ENCODE peak calls at places on chromosomes 6 and 20, in five cellular contexts. A is KBM-7, E is fibroblast of villous mesenchyme, T is stromal cell of bone marrow, S is head of caudate nucleus. V is an unnamed sample.
A peak's percentile ranks its signal among the peaks of the same experiment; 100 is the strongest.

GRCh38 chr6:3751730-3752537 is 421 bp upstream of the PXDC1 start:
- DNase-seq in S (peak; percentile 85), E (peak; percentile 95), T (peak; percentile 90), A (peak; percentile 57), V (peak; percentile 91)

GRCh38 chr6:165744515-165745228 is 81.6 kb upstream of the PDE10A start:
- DNase-seq in T (peak; percentile 70), S (no peak), E (peak; percentile 33), A (no peak), V (peak; percentile 10)

GRCh38 chr6:151067684-151068596 is 171.8 kb upstream of the AKAP12 start:
- DNase-seq in E (peak; percentile 94), T (peak; percentile 94), S (peak; percentile 27), A (no peak), V (peak; percentile 95)

GRCh38 chr6:146017672-146018071 is 11.2 kb upstream of the GRM1 start:
- DNase-seq in A (no peak), S (no peak), T (no peak), E (no peak), V (no peak)

GRCh38 chr6:89350281-89351037 is 2.1 kb downstream of the UBE2J1 start:
- DNase-seq in E (peak; percentile 22), A (peak; percentile 85), S (no peak), T (no peak), V (peak; percentile 78)

GRCh38 chr20:62801284-62802010 is 3.2 kb upstream of the OGFR start:
- DNase-seq in T (no peak), E (no peak), S (no peak), A (no peak), V (no peak)

GRCh38 chr20:44074252-44075151 is 112.5 kb downstream of the JPH2 start:
- DNase-seq in S (no peak), A (no peak), E (peak; percentile 42), T (peak; percentile 48), V (peak; percentile 49)

GRCh38 chr6:126308367-126308766 is 31.5 kb upstream of the CENPW start:
- DNase-seq in E (peak; percentile 29), A (no peak), T (no peak), S (no peak), V (no peak)

GRCh38 chr6:40631760-40632159 is 44.6 kb upstream of the LRFN2 start:
- DNase-seq in S (peak; percentile 32), T (no peak), A (no peak), E (no peak), V (no peak)

GRCh38 chr6:72140795-72141194 is 254.4 kb downstream of the RIMS1 start:
- DNase-seq in A (no peak), T (peak; percentile 12), E (no peak), S (no peak), V (no peak)

GRCh38 chr6:46963626-46964025 is 41.9 kb upstream of the ADGRF5 start:
- DNase-seq in T (no peak), A (no peak), S (no peak), E (peak; percentile 21), V (peak; percentile 96)

GRCh38 chr6:66538548-66539135 is 831.6 kb upstream of the EYS start:
- DNase-seq in S (peak; percentile 17), T (peak; percentile 5), E (no peak), A (no peak), V (no peak)

GRCh38 chr6:157125531-157125930 is 197.8 kb downstream of the TMEM242 start:
- DNase-seq in S (no peak), E (no peak), T (no peak), A (no peak), V (no peak)

GRCh38 chr6:9646346-9647042 is 768.4 kb downstream of the TFAP2A start:
- DNase-seq in T (peak; percentile 11), A (no peak), S (no peak), E (peak; percentile 46), V (peak; percentile 86)

GRCh38 chr6:43972915-43973304 is 154.3 kb downstream of the MRPL14 start:
- DNase-seq in E (peak; percentile 85), S (peak; percentile 51), A (no peak), T (peak; percentile 92), V (peak; percentile 71)

GRCh38 chr6:39254999-39255535 is 25.8 kb upstream of the KCNK5 start:
- DNase-seq in A (no peak), E (no peak), S (no peak), T (no peak), V (no peak)

GRCh38 chr6:107728564-107728897 is 95.6 kb downstream of the SCML4 start:
- DNase-seq in T (no peak), S (no peak), A (no peak), E (no peak), V (no peak)

GRCh38 chr6:167683028-167683862 is 143.5 kb upstream of the AFDN start:
- DNase-seq in S (peak; percentile 91), E (peak; percentile 35), A (no peak), T (no peak), V (peak; percentile 1)

GRCh38 chr20:39117486-39117885 is 155.3 kb downstream of the DHX35 start:
- DNase-seq in E (peak; percentile 10), T (peak; percentile 17), S (no peak), A (no peak), V (peak; percentile 46)

GRCh38 chr6:30156262-30156599 is 4.8 kb downstream of the TRIM10 start:
- DNase-seq in S (no peak), T (peak; percentile 16), E (peak; percentile 11), A (peak; percentile 72), V (peak; percentile 34)

GRCh38 chr6:119524410-119524809 is 174.8 kb upstream of the MAN1A1 start:
- DNase-seq in T (no peak), E (no peak), S (no peak), A (no peak), V (no peak)

GRCh38 chr6:56435754-56436153 is 188.4 kb upstream of the COL21A1 start:
- DNase-seq in S (no peak), T (no peak), A (no peak), E (no peak), V (no peak)

GRCh38 chr6:62652692-62653328 is 366.8 kb upstream of the KHDRBS2 start:
- DNase-seq in A (peak; percentile 13), E (peak; percentile 22), S (no peak), T (no peak), V (peak; percentile 47)

GRCh38 chr20:4246428-4246827 is 231.1 kb upstream of the RNF24 start:
- DNase-seq in E (no peak), S (no peak), A (no peak), T (no peak), V (no peak)

GRCh38 chr6:123810214-123810613 is 6.5 kb downstream of the NKAIN2 start:
- DNase-seq in E (no peak), A (no peak), T (no peak), S (no peak), V (no peak)

GRCh38 chr6:16305246-16305725 is 66.9 kb downstream of the GMPR start:
- DNase-seq in E (no peak), S (no peak), A (peak; percentile 22), T (no peak), V (no peak)

GRCh38 chr6:108914235-108915022 is 66.2 kb downstream of the ARMC2 start:
- DNase-seq in A (peak; percentile 69), T (no peak), S (peak; percentile 22), E (peak; percentile 79), V (no peak)

GRCh38 chr20:17806739-17807441 is 107.1 kb downstream of the BANF2 start:
- DNase-seq in S (no peak), T (peak; percentile 61), A (no peak), E (peak; percentile 91), V (peak; percentile 94)

GRCh38 chr6:7671581-7671980 is 54.3 kb upstream of the BMP6 start:
- DNase-seq in T (peak; percentile 67), A (no peak), E (peak; percentile 25), S (no peak), V (no peak)

GRCh38 chr6:157206359-157206815 is 116.9 kb downstream of the TMEM242 start:
- DNase-seq in A (no peak), E (no peak), S (no peak), T (no peak), V (no peak)